ENCODE peak calls at places on chromosomes 13 and 19, in seven cellular contexts. Y is LoVo; C is T-helper 1 cell; Q is body of pancreas; R is stimulated activated CD8-positive, alpha-beta memory T cell treated with anti-CD3 and anti-CD28 coated beads, Interleukin-7, amount 100 ng/mL, for 48 hours; L is fibroblast of lung; P is hippocampal formation. E is an unnamed sample.

GRCh38 chr13:32300920-32301319 is 14.2 kb downstream of the ZAR1L start:
- DNase-seq in Y (no peak), C (no peak), Q (no peak), R (no peak), L (no peak), P (no peak), E (no peak)

GRCh38 chr19:18470153-18470552 is 32.2 kb upstream of the ISYNA1 start:
- DNase-seq in Y (no peak), C (no peak), Q (no peak), R (no peak), L (no peak), P (no peak), E (no peak)

GRCh38 chr19:19911150-19911549 is 10.4 kb downstream of the ZNF93 start:
- DNase-seq in Y (no peak), C (no peak), Q (no peak), R (no peak), L (no peak), P (no peak), E (no peak)

GRCh38 chr19:35775298-35776101 is at the start of gene ARHGAP33:
- DNase-seq in Y (peak; percentile 94), C (peak; percentile 99), Q (peak; percentile 99), R (peak; percentile 95), L (peak; percentile 93), P (peak; percentile 97), E (peak; percentile 97)

GRCh38 chr19:17302391-17303166 is 646 bp downstream of the ABHD8 start:
- DNase-seq in Y (no peak), C (no peak), Q (peak; percentile 39), R (no peak), L (no peak), P (peak; percentile 21), E (no peak)

GRCh38 chr19:11159598-11160001 is 4.0 kb upstream of the SPC24 start:
- DNase-seq in Y (no peak), C (no peak), Q (no peak), R (no peak), L (peak; percentile 81), P (no peak), E (no peak)

GRCh38 chr19:45608948-45609347 is 6.9 kb upstream of the GPR4 start:
- DNase-seq in Y (no peak), C (no peak), Q (no peak), R (no peak), L (no peak), P (no peak), E (no peak)

GRCh38 chr13:28826368-28826767 is 6.2 kb downstream of the MTUS2 start:
- DNase-seq in Y (no peak), C (no peak), Q (no peak), R (no peak), L (no peak), P (no peak), E (no peak)

GRCh38 chr19:34282611-34283519 is 28.5 kb downstream of the GARRE1 start:
- DNase-seq in Y (no peak), C (no peak), Q (peak; percentile 36), R (no peak), L (no peak), P (no peak), E (no peak)

GRCh38 chr19:13797870-13798269 is 2.6 kb downstream of the ZSWIM4 start:
- DNase-seq in Y (no peak), C (no peak), Q (peak; percentile 36), R (no peak), L (peak; percentile 63), P (no peak), E (no peak)

GRCh38 chr19:44753932-44754742 is 5.6 kb downstream of the BCL3 start:
- DNase-seq in Y (peak; percentile 62), C (peak; percentile 34), Q (peak; percentile 94), R (peak; percentile 77), L (peak; percentile 88), P (no peak), E (peak; percentile 88)

E was measured in CD4-positive, alpha-beta T cell.